ENCODE peak calls at places on chromosomes 16 and 17, in eight cellular contexts. P, M, N, E, D, I, H and U are unnamed samples.

GRCh38 chr16:21160276-21160675 is 1.8 kb downstream of the LDAF1 start:
- DNase-seq in P (no peak), M (no peak), N (no peak), E (no peak), D (no peak), I (no peak), H (no peak), U (no peak)

GRCh38 chr16:49858200-49859129 is 2.6 kb upstream of the ZNF423 start:
- DNase-seq in P (no peak), M (no peak), N (no peak), E (peak; percentile 62), D (no peak), I (peak; percentile 38), H (peak; percentile 67), U (no peak)

GRCh38 chr17:50211249-50212120 is 10.1 kb upstream of the COL1A1 start:
- DNase-seq in P (no peak), M (no peak), N (no peak), E (no peak), D (no peak), I (no peak), H (no peak), U (no peak)

GRCh38 chr17:78252111-78252634 is 20.7 kb downstream of the TMEM235 start:
- DNase-seq in P (no peak), M (no peak), N (no peak), E (peak; percentile 40), D (no peak), I (no peak), H (no peak), U (no peak)

GRCh38 chr16:56420613-56421012 is 4.7 kb downstream of the AMFR start:
- DNase-seq in P (no peak), M (no peak), N (no peak), E (no peak), D (no peak), I (no peak), H (no peak), U (no peak)

GRCh38 chr16:69921125-69921524 is 30.0 kb upstream of the CLEC18A start:
- DNase-seq in P (no peak), M (no peak), N (no peak), E (no peak), D (no peak), I (no peak), H (peak; percentile 51), U (no peak)

GRCh38 chr17:16926591-16927451 is 45.1 kb downstream of the TNFRSF13B start:
- DNase-seq in P (no peak), M (no peak), N (peak; percentile 30), E (no peak), D (no peak), I (no peak), H (no peak), U (no peak)

GRCh38 chr16:67423634-67424575 is 7.0 kb upstream of the HSD11B2 start:
- DNase-seq in P (no peak), M (no peak), N (no peak), E (no peak), D (no peak), I (no peak), H (no peak), U (no peak)

GRCh38 chr17:53032861-53033271 is 789.9 kb upstream of the KIF2B start:
- DNase-seq in P (peak; percentile 24), M (no peak), N (no peak), E (no peak), D (no peak), I (no peak), H (peak; percentile 12), U (no peak)

GRCh38 chr17:80381416-80381923 is 33.5 kb upstream of the ENDOV start:
- DNase-seq in P (no peak), M (no peak), N (no peak), E (no peak), D (no peak), I (no peak), H (no peak), U (no peak)

GRCh38 chr16:81996664-81997529 is 14.4 kb downstream of the SDR42E1 start:
- DNase-seq in P (peak; percentile 34), M (no peak), N (peak; percentile 72), E (no peak), D (no peak), I (peak; percentile 48), H (peak; percentile 76), U (no peak)